ENCODE peak calls at places on chromosomes 7 and 10, in eight cellular contexts. C, B, H, K, L, O, J and I are unnamed samples.

GRCh38 chr7:47688311-47689100 is 106.6 kb upstream of the TNS3 start:
- DNase-seq in L (no peak), O (no peak), K (no peak), C (no peak), H (no peak), J (no peak), B (no peak), I (no peak)

GRCh38 chr10:80488539-80489066 is 34.5 kb downstream of the TSPAN14 start:
- DNase-seq in K (peak), H (no peak), L (no peak), O (no peak), C (no peak), J (no peak), B (no peak), I (no peak)

GRCh38 chr10:43322769-43323168 is 48.7 kb upstream of the FXYD4 start:
- DNase-seq in O (peak), L (peak), J (no peak), B (no peak), C (peak), K (peak), H (peak), I (peak)

GRCh38 chr10:62554632-62555199 is 180.5 kb downstream of the ZNF365 start:
- DNase-seq in B (peak), H (peak), L (peak), K (no peak), O (peak), J (peak), C (no peak), I (peak)

GRCh38 chr7:81449105-81449504 is 320.7 kb downstream of the HGF start:
- DNase-seq in C (no peak), O (no peak), B (no peak), L (no peak), K (no peak), H (no peak), J (no peak), I (no peak)

GRCh38 chr7:78197447-78197846 is 398.9 kb downstream of the PHTF2 start:
- DNase-seq in J (peak), C (no peak), B (peak), K (no peak), H (peak), O (no peak), L (peak), I (no peak)

GRCh38 chr7:92588561-92588960 is 1.6 kb downstream of the FAM133B start:
- DNase-seq in H (no peak), K (no peak), O (no peak), L (peak), J (no peak), C (no peak), B (no peak), I (no peak)

GRCh38 chr10:75868601-75869000 is 437.2 kb downstream of the LRMDA start:
- DNase-seq in H (no peak), L (no peak), B (no peak), K (no peak), J (no peak), O (no peak), C (no peak), I (no peak)

GRCh38 chr7:12549106-12549505 is 21.4 kb upstream of the SCIN start:
- DNase-seq in O (no peak), H (peak), K (no peak), C (no peak), J (no peak), L (no peak), B (peak), I (no peak)

GRCh38 chr10:125531470-125531869 is 151.5 kb downstream of the TEX36 start:
- DNase-seq in O (no peak), B (no peak), C (no peak), H (no peak), K (no peak), J (no peak), L (no peak), I (no peak)

GRCh38 chr7:96832107-96832506 is 122.5 kb upstream of the SEM1 start:
- DNase-seq in O (no peak), C (no peak), J (no peak), H (no peak), B (no peak), K (no peak), L (no peak), I (no peak)

GRCh38 chr7:96825285-96825684 is 115.6 kb upstream of the SEM1 start:
- DNase-seq in O (no peak), L (no peak), H (no peak), C (no peak), B (no peak), K (no peak), J (no peak), I (no peak)

GRCh38 chr7:96831446-96831845 is 121.8 kb upstream of the SEM1 start:
- DNase-seq in O (no peak), H (no peak), C (no peak), J (no peak), B (no peak), K (no peak), L (no peak), I (no peak)

GRCh38 chr7:96826089-96826488 is 116.4 kb upstream of the SEM1 start:
- DNase-seq in B (no peak), K (no peak), L (no peak), O (no peak), H (no peak), C (no peak), J (no peak), I (no peak)

DNA sequence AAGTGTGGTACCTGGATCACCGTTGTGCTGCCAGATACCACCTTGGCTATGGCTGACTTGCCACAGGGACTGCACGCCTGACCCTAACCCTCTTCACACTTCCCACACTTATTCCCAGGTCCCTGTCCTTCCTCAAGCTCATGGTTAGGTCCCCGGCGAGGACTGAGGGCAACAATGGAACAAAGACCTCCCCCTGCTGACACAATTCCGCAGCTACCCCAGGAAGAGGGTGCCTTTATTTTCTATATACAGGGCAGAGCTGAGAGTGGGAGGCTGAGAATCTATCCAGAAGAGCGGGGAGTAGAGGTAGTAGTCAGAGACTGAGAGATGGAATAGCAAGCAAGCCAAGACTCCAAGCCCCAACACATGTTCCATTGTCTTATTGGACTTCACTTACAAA is 118.1 kb upstream of the SEM1 start:
- DNase-seq in H (no peak), J (no peak), B (no peak), C (no peak), L (no peak), O (no peak), K (no peak), I (no peak)
- TF ChIP-seq CTCF in H (no peak), J (no peak), B (no peak), C (no peak), L (no peak), O (no peak), K (no peak), I (no peak)

DNA sequence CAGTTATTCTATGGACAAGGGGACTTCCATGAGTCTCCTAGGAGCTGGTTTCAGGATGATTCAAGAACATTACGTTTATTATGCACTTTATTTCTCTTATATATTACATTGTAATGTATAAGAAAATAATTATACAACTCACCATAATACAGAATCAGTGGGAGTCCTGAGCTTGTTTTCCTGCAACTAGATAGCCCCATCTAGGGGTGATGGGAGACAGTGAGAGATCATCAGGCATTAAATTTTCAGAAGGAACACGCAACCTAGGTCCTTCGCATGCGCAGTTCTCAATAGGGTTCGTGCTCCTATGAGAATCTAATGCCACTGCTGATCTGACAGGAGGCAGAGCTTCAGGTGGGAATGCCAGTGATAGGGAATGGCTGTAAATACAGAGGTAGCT is 137.9 kb downstream of the ANKRD30A start:
- DNase-seq in O (no peak), L (no peak), C (no peak), H (no peak), B (no peak), J (no peak), K (no peak), I (no peak)
- TF ChIP-seq CTCF in O (no peak), L (no peak), C (peak), H (no peak), B (no peak), J (no peak), K (no peak), I (no peak)

DNA sequence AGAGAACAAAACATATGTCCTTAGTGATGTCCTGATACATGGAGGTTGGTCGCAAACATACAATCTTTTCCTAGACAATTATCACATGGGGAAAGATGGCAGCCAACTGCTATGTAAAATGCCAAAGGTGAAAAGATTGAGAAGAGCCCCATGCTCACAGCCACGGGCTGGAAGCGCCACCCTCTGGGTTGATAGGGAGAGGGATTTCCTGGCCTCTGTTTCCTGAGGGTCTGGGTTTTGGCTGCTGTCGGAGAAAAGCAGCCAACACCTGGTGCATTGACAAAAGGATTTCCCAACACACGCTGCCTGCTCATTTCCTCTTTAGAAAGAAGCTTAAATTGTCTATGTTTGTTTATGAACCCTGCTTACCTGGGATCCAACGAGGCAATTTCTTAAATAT is 43.8 kb downstream of the ITIH5 start:
- DNase-seq in H (no peak), L (peak), C (no peak), B (no peak), K (no peak), J (no peak), O (no peak), I (no peak)
- TF ChIP-seq CTCF in H (no peak), L (peak), C (no peak), B (no peak), K (no peak), J (no peak), O (peak), I (no peak)

DNA sequence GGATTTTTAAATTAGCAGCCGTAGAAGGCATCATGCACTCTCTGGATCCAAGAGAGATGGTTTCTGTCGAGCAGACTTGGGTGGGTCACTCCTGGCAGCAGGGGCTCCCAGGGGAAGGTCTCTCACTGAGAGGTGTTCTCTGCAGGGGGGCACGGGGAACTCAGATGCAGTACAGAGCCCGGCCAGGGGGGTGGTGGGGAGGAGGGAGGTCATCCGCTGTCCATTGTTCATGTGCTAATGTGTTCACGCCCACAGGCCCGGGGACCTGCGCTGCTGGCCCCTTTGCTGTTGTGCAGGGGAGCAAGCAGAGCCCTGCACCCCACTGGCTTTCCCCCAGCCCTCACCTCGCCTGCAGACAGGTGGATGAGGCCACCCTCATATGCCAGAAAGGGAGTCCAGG is 12.4 kb upstream of the TBRG4 start:
- DNase-seq in B (no peak), K (no peak), L (no peak), C (no peak), J (no peak), O (no peak), H (no peak), I (no peak)
- TF ChIP-seq CTCF in B (no peak), K (no peak), L (no peak), C (no peak), J (no peak), O (no peak), H (no peak), I (no peak)

DNA sequence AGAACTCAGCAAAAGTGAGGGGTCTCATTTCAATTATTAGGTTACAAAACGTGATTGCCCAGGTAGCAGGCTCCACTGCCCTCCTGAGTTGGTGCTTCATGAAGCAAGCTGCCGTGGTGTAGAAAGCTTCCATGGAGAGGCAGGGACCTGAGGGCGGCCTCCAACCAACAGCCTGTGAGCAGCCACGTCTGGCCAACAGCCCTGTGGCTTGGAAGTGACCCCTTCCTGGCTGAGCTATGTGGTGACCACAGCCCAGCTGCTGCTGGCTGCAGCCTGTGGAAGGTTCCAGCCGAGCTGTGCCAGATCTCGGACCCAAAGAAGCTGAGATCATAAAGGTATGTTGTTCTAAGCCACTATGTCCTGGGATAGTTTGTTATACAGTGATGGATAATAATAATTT is 122.5 kb upstream of the KLF6 start:
- DNase-seq in K (no peak), J (no peak), H (peak), L (peak), B (no peak), C (no peak), O (no peak), I (peak)
- TF ChIP-seq CTCF in K (no peak), J (no peak), H (no peak), L (no peak), B (no peak), C (no peak), O (no peak), I (no peak)

GRCh38 chr7:96304573-96304972 is 17.3 kb downstream of the SLC25A13 start:
- DNase-seq in C (no peak), K (no peak), O (no peak), L (no peak), H (no peak), J (no peak), B (no peak), I (no peak)

GRCh38 chr7:96303686-96304443 is 18.0 kb downstream of the SLC25A13 start:
- DNase-seq in L (peak), H (peak), K (no peak), O (no peak), C (peak), B (peak), J (peak), I (no peak)

GRCh38 chr7:96308253-96308949 is 13.5 kb downstream of the SLC25A13 start:
- DNase-seq in J (no peak), L (no peak), O (no peak), K (no peak), B (no peak), C (no peak), H (no peak), I (no peak)

GRCh38 chr7:96306385-96307125 is 15.3 kb downstream of the SLC25A13 start:
- DNase-seq in O (no peak), K (no peak), J (no peak), H (no peak), B (no peak), C (no peak), L (no peak), I (no peak)

DNA sequence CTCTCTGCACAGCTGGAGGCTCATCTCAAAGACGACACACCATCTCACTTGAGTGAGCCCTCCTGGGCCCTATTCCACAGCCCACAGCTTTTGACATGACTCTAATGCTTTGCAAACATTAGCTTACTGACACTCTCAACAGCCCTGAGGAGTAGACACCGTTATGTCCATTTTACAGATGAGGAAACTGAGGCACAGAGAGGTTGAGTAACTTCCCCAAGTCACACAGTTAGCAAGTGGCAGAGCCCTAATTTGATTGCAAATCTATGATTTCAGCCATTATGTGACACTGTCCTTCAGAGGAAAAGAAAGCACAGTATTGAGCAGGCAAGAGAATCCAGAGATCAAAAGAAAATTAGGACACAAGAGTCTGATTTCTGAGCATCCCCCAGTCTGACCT is 16.0 kb downstream of the SLC25A13 start:
- DNase-seq in J (no peak), B (no peak), L (no peak), O (no peak), C (no peak), H (no peak), K (no peak), I (no peak)
- TF ChIP-seq CTCF in J (no peak), B (no peak), L (no peak), O (no peak), C (no peak), H (no peak), K (no peak), I (no peak)

GRCh38 chr10:73867126-73867807 is 7.1 kb downstream of the CAMK2G start:
- DNase-seq in O (no peak), B (no peak), K (no peak), C (no peak), L (no peak), J (no peak), H (no peak), I (no peak)
- TF ChIP-seq CTCF in O (no peak), B (no peak), K (no peak), C (no peak), L (no peak), J (no peak), H (peak), I (no peak)